ENCODE peak calls at places on chromosomes 3 and 15, in ten cellular contexts. M, N, A, C, U, Z, O, V, D and S are unnamed samples.
A peak's percentile ranks its signal among the peaks of the same experiment; 100 is the strongest.

GRCh38 chr15:87604857-87605446 is 651.6 kb downstream of the NTRK3 start:
- DNase-seq in M (no peak), N (no peak), A (peak; percentile 72), C (no peak), U (peak; percentile 40), Z (no peak), O (no peak), V (peak; percentile 65), D (peak; percentile 35), S (no peak)

GRCh38 chr3:189841474-189842205 is 210.5 kb downstream of the TP63 start:
- DNase-seq in M (no peak), N (no peak), A (no peak), C (no peak), U (no peak), Z (no peak), O (no peak), V (no peak), D (no peak), S (no peak)

GRCh38 chr3:164984947-164985346 is 93.3 kb downstream of the SI start:
- DNase-seq in M (no peak), N (no peak), A (no peak), C (no peak), U (no peak), Z (no peak), O (no peak), V (no peak), D (no peak), S (no peak)

GRCh38 chr15:61075741-61076140 is 153.4 kb downstream of the RORA start:
- DNase-seq in M (no peak), N (no peak), A (no peak), C (no peak), U (no peak), Z (no peak), O (no peak), V (peak; percentile 28), D (no peak), S (no peak)

GRCh38 chr3:194999491-194999890 is 271.5 kb downstream of the XXYLT1 start:
- DNase-seq in M (no peak), N (no peak), A (no peak), C (no peak), U (no peak), Z (no peak), O (no peak), V (no peak), D (no peak), S (no peak)

GRCh38 chr3:165185707-165186327 is 10.4 kb downstream of the SLITRK3 start:
- DNase-seq in M (peak; percentile 53), N (peak; percentile 41), A (peak; percentile 68), C (peak; percentile 67), U (peak; percentile 67), Z (peak; percentile 77), O (peak; percentile 62), V (peak; percentile 84), D (peak; percentile 61), S (no peak)

GRCh38 chr15:66730168-66731014 is 28.4 kb downstream of the SMAD6 start:
- DNase-seq in M (no peak), N (peak; percentile 22), A (no peak), C (no peak), U (no peak), Z (no peak), O (no peak), V (no peak), D (no peak), S (no peak)

GRCh38 chr3:159458010-159458409 is 530.6 kb upstream of the IL12A start:
- DNase-seq in M (no peak), N (no peak), A (peak; percentile 26), C (no peak), U (no peak), Z (no peak), O (no peak), V (peak; percentile 9), D (no peak), S (no peak)

GRCh38 chr3:67605377-67605776 is 49.0 kb downstream of the SUCLG2 start:
- DNase-seq in M (no peak), N (no peak), A (peak; percentile 9), C (no peak), U (no peak), Z (no peak), O (no peak), V (no peak), D (no peak), S (no peak)

GRCh38 chr3:38490288-38490860 is 5.8 kb upstream of the EXOG start:
- DNase-seq in M (no peak), N (no peak), A (no peak), C (no peak), U (no peak), Z (no peak), O (no peak), V (peak; percentile 14), D (no peak), S (no peak)

GRCh38 chr3:79729096-79729495 is 38.7 kb downstream of the ROBO1 start:
- DNase-seq in M (no peak), N (peak; percentile 22), A (peak; percentile 32), C (no peak), U (no peak), Z (no peak), O (no peak), V (no peak), D (peak; percentile 55), S (no peak)

GRCh38 chr15:31369716-31370115 is 43.1 kb downstream of the KLF13 start:
- DNase-seq in M (no peak), N (no peak), A (no peak), C (no peak), U (no peak), Z (no peak), O (no peak), V (no peak), D (no peak), S (no peak)

GRCh38 chr3:87900061-87900460 is 158.7 kb downstream of the CGGBP1 start:
- DNase-seq in M (no peak), N (no peak), A (peak; percentile 14), C (no peak), U (no peak), Z (peak; percentile 0), O (no peak), V (peak; percentile 12), D (peak; percentile 13), S (no peak)

GRCh38 chr3:174438501-174439156 is 420.5 kb upstream of the NAALADL2 start:
- DNase-seq in M (no peak), N (no peak), A (no peak), C (peak; percentile 76), U (no peak), Z (no peak), O (no peak), V (peak; percentile 30), D (no peak), S (no peak)